ENCODE peak calls at places on chromosome 13, in nine cellular contexts. V, Q, U, S, R, G, B, Z and M are unnamed samples.

GRCh38 chr13:98672947-98673545 is 79.4 kb downstream of the SLC15A1 start:
- DNase-seq in V (peak; percentile 56), Q (peak; percentile 52), U (peak; percentile 81), S (peak; percentile 49), R (peak; percentile 43), G (peak; percentile 75), B (peak; percentile 68), Z (peak; percentile 75), M (no peak)

GRCh38 chr13:79525458-79525857 is 44.5 kb downstream of the NDFIP2 start:
- DNase-seq in V (no peak), Q (no peak), U (no peak), S (no peak), R (no peak), G (no peak), B (no peak), Z (no peak), M (no peak)

GRCh38 chr13:27830010-27830409 is 37.7 kb downstream of the GSX1 start:
- DNase-seq in V (peak; percentile 63), Q (no peak), U (no peak), S (peak; percentile 67), R (no peak), G (no peak), B (no peak), Z (peak; percentile 23), M (no peak)

GRCh38 chr13:91930687-91931086 is 532.3 kb downstream of the GPC5 start:
- DNase-seq in V (no peak), Q (no peak), U (no peak), S (no peak), R (no peak), G (no peak), B (no peak), Z (no peak), M (no peak)

GRCh38 chr13:105655046-105655445 is 880.4 kb downstream of the EFNB2 start:
- DNase-seq in V (no peak), Q (peak; percentile 8), U (no peak), S (no peak), R (no peak), G (peak; percentile 74), B (peak; percentile 76), Z (no peak), M (no peak)

GRCh38 chr13:110368408-110368807 is 61.3 kb downstream of the COL4A2 start:
- DNase-seq in V (no peak), Q (no peak), U (no peak), S (no peak), R (no peak), G (peak; percentile 62), B (no peak), Z (no peak), M (no peak)

GRCh38 chr13:110592670-110593069 is 22.7 kb upstream of the NAXD start:
- DNase-seq in V (no peak), Q (no peak), U (no peak), S (no peak), R (no peak), G (peak; percentile 81), B (no peak), Z (no peak), M (no peak)

GRCh38 chr13:60538566-60538965 is 141.5 kb downstream of the TDRD3 start:
- DNase-seq in V (no peak), Q (no peak), U (no peak), S (no peak), R (no peak), G (no peak), B (no peak), Z (no peak), M (no peak)

GRCh38 chr13:26011208-26011573 is 40.6 kb downstream of the SHISA2 start:
- DNase-seq in V (no peak), Q (no peak), U (no peak), S (no peak), R (no peak), G (no peak), B (no peak), Z (no peak), M (no peak)
- TF ChIP-seq CTCF in V (no peak), Q (no peak), U (no peak), S (no peak), R (no peak), G (no peak), B (no peak), Z (no peak), M (no peak)

DNA sequence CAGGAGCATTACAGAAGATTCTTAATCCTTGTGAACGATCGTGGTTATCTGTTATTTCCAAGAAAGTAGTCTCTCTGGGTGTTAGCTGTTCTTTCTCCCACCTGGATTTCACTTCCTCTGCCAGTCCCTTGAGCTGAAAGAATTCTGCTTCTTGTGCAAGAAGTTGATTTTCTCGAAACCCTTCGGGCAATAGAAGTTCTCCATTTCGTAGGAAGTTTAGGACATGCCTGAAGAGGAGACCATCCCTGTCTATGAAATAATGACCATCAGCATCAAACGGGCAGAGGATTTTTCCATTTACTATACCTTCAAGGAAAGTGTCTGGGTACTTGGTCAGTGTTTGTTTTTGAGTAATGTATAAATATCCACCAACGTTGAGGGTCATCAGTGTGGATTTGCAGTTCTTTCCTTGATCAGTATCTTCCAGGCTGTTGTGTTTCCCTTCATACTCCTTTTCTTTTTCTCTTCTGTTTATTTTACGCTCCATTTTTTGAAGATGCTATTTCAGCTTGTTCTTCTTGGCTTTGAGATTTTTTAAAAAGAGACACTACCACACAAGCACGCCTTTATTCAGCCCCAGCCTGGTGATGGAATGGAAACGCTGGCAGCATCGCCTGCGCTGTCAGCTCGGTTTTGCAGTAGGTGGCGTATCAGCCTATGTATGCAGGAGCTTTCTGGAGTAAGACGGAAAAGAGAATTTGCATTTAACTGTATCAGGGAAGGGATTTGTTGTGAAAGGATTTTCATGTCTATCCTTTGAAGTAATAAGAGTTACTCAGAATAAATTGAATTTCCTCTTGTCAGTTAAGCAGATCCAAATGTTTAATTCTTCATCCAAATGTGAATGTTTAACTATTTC is 6.5 kb downstream of the KCTD4 start:
- DNase-seq in V (no peak), Q (no peak), U (peak; percentile 73), S (no peak), R (peak; percentile 31), G (peak; percentile 34), B (no peak), Z (peak; percentile 36), M (no peak)
- TF ChIP-seq CTCF in V (no peak), Q (peak; percentile 44), U (peak; percentile 60), S (no peak), R (peak; percentile 78), G (peak; percentile 33), B (peak; percentile 63), Z (peak; percentile 26), M (no peak)

GRCh38 chr13:73943965-73944233 is 190.3 kb downstream of the KLF12 start:
- DNase-seq in V (no peak), Q (no peak), U (no peak), S (no peak), R (no peak), G (no peak), B (no peak), Z (no peak), M (no peak)

GRCh38 chr13:73948848-73949529 is 185.2 kb downstream of the KLF12 start:
- DNase-seq in V (no peak), Q (no peak), U (no peak), S (no peak), R (no peak), G (no peak), B (no peak), Z (no peak), M (no peak)

GRCh38 chr13:73943137-73943964 is 190.9 kb downstream of the KLF12 start:
- DNase-seq in V (no peak), Q (no peak), U (no peak), S (no peak), R (no peak), G (no peak), B (no peak), Z (no peak), M (no peak)

GRCh38 chr13:73945871-73946270 is 188.3 kb downstream of the KLF12 start:
- DNase-seq in V (no peak), Q (no peak), U (peak; percentile 64), S (no peak), R (no peak), G (no peak), B (no peak), Z (no peak), M (no peak)

DNA sequence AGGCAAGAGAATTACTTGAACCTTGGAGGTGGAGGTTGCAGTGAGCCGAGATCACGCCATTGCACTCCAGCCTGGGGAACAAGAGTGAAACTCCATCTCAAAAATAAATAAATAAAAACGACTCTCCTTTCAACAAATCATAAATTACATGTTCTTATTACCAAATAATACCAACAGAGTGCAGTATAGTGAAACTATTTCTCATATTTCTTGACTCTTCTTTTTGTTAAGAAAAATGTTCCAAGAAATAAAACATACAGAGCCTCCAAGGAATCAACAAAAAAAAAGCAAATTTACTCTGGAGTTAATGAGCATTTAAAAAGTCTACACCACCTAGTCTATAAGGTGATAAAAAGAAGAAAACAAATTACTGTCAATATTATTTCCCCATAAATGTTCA is 188.8 kb downstream of the KLF12 start:
- DNase-seq in V (no peak), Q (no peak), U (no peak), S (no peak), R (no peak), G (no peak), B (no peak), Z (no peak), M (no peak)
- TF ChIP-seq CTCF in V (peak; percentile 43), Q (no peak), U (no peak), S (no peak), R (no peak), G (peak; percentile 22), B (no peak), Z (no peak), M (no peak)

GRCh38 chr13:44229371-44230030 is 144.1 kb upstream of the SERP2 start:
- DNase-seq in V (no peak), Q (no peak), U (no peak), S (no peak), R (no peak), G (no peak), B (no peak), Z (no peak), M (no peak)

GRCh38 chr13:44230736-44231135 is 142.9 kb upstream of the SERP2 start:
- DNase-seq in V (no peak), Q (no peak), U (no peak), S (no peak), R (no peak), G (no peak), B (peak; percentile 27), Z (no peak), M (no peak)

GRCh38 chr13:44230071-44230470 is 143.6 kb upstream of the SERP2 start:
- DNase-seq in V (no peak), Q (no peak), U (no peak), S (no peak), R (no peak), G (peak; percentile 77), B (no peak), Z (no peak), M (no peak)

GRCh38 chr13:44232729-44233128 is 140.9 kb upstream of the SERP2 start:
- DNase-seq in V (no peak), Q (no peak), U (no peak), S (no peak), R (no peak), G (no peak), B (no peak), Z (no peak), M (no peak)

DNA sequence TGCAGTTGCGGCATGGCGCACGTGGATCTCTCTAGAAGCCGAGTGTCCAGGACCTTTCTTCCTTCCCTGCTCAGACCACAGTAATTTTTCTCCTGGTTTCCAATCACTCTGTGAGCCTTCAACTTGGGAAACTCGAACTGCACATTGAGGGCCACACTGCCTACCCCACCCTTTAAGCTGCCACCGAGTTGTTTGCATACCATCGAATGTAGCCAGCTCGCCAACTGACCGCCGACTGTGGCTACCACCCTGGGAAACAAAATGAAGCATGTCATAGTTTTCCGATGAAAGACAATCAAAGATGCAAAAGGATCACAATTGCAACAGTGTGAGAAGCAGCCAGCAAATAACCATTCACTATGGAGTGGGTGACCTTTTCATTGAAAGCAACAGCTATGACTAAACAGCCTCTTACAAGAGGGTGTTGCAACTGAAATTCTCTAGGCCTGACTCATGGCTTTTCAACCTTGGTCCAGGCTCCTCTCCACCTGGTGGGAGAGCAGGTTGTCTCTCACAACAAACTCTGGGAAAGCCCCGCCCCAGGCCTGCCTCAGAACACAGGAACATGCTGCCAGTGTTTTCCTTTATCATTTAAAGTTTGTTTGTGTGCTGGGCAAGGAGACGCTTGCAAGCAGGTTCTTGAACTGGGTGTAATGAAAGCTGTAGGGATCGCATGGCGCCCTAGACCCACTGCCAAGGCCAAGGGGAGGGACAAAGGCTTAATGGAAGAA is 141.7 kb upstream of the SERP2 start:
- DNase-seq in V (no peak), Q (peak; percentile 74), U (peak; percentile 84), S (no peak), R (peak; percentile 84), G (peak; percentile 96), B (peak; percentile 94), Z (peak; percentile 52), M (peak; percentile 48)
- TF ChIP-seq CTCF in V (no peak), Q (no peak), U (no peak), S (no peak), R (peak; percentile 8), G (no peak), B (peak; percentile 20), Z (no peak), M (no peak)